ENCODE peak calls at places on chromosomes 13 and 19, in four cellular contexts. W is transverse colon, J is prostate gland, P is right cardiac atrium. Q is an unnamed sample.
A peak's percentile ranks its signal among the peaks of the same experiment; 100 is the strongest.

GRCh38 chr13:36146513-36147276 is 15.5 kb upstream of the DCLK1 start:
- DNase-seq in W (no peak), J (no peak), P (no peak), Q (no peak)

GRCh38 chr19:22893855-22894270 is 61.8 kb downstream of the ZNF723 start:
- DNase-seq in W (no peak), J (no peak), P (peak; percentile 45), Q (no peak)

GRCh38 chr13:28750187-28751045 is 31.6 kb upstream of the SLC46A3 start:
- DNase-seq in W (no peak), J (no peak), P (no peak), Q (no peak)

GRCh38 chr19:604355-604754 is 14.7 kb downstream of the HCN2 start:
- DNase-seq in W (no peak), J (no peak), P (no peak), Q (no peak)

GRCh38 chr13:70630247-70630646 is 522.0 kb upstream of the KLHL1 start:
- DNase-seq in W (no peak), J (no peak), P (no peak), Q (no peak)

GRCh38 chr13:35140321-35140720 is 198.3 kb downstream of the NBEA start:
- DNase-seq in W (no peak), J (no peak), P (no peak), Q (no peak)

GRCh38 chr19:2976609-2977000 is 759 bp upstream of the TLE6 start:
- DNase-seq in W (no peak), J (no peak), P (peak; percentile 62), Q (no peak)

GRCh38 chr19:3497757-3498515 is 2.5 kb downstream of the DOHH start:
- DNase-seq in W (no peak), J (no peak), P (no peak), Q (no peak)

GRCh38 chr13:20241593-20241992 is 9.5 kb upstream of the GJB6 start:
- DNase-seq in W (no peak), J (no peak), P (no peak), Q (no peak)

GRCh38 chr13:101416181-101417042 is at the start of gene NALCN:
- DNase-seq in W (no peak), J (no peak), P (peak; percentile 78), Q (no peak)

GRCh38 chr13:106156468-106156867 is 379.0 kb downstream of the EFNB2 start:
- DNase-seq in W (no peak), J (no peak), P (no peak), Q (no peak)

GRCh38 chr19:2229103-2230028 is 6.8 kb downstream of the PLEKHJ1 start:
- DNase-seq in W (no peak), J (no peak), P (no peak), Q (no peak)

GRCh38 chr19:18097993-18098890 is 664 bp downstream of the MAST3 start:
- DNase-seq in W (no peak), J (no peak), P (no peak), Q (no peak)

GRCh38 chr19:10979950-10980349 is 19.1 kb downstream of the SMARCA4 start:
- DNase-seq in W (peak; percentile 24), J (no peak), P (peak; percentile 38), Q (no peak)

GRCh38 chr19:52066258-52066866 is 17.7 kb upstream of the ZNF432 start:
- DNase-seq in W (no peak), J (no peak), P (no peak), Q (no peak)
- H3K4me3 ChIP-seq in W (no peak overlapping the region), J (no peak overlapping the region), P (no peak overlapping the region), Q (no peak overlapping the region)

DNA sequence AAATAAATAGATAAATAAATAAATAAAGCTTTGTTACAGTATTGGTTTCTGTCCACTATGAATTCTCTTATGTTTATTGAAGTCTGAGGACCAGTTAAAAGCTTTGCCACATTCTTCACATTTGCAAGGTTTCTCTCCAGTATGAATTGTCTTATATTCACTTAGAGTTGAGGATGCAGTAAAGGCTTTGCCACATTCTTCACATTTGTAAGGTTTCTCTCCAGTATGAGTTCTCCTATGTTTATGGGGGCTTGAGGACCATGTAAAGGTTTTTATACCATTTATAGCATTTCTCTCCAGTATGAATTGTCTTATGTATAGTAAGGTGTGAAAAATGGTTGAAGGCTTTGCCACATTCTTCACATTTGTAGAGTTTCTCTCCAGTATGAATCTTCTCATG is 168.3 kb downstream of the ZNF737 start:
- DNase-seq in W (no peak), J (no peak), P (no peak), Q (no peak)
- H3K9me3 ChIP-seq in W (peaks cover 69% of the 10 kb centered on the region), J (no peaks in the 10 kb centered on the region), P (peaks cover 12% of the 10 kb centered on the region), Q (peaks cover 100% of the 10 kb centered on the region)

DNA sequence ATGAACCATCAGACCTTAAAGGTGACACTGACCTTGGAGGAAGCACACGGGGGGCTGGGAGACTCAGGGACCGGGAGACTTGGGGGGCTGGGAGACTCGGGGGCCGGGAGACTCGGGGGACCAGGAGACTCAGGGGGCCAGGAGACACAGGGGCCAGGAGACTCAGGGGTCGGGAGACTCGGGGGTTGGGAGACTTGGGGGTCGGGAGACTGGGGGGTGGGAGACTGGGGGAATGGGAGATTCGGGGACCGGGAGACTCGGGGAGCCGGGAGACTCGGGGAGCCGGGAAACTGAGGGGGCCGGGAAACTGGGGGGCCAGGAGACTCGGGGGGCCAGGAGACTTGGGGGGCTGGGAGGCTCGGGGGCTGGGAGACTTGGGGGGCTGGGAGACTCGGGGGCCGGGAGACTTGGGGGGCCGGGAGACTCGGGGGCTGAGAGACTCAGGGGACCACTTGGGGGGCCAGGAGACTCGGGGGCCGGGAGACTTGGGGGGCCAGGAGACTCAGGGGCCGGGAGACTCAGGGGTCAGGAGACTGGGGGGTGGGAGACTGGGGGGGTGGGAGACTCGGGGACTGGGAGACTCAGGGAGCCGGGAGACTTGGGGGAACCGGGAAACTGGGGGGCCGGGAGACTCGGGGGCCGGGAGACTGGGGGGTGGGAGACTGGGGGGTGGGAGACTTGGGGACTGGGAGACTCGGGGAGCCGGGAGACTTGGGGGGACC is 62.9 kb downstream of the RASA3 start:
- DNase-seq in W (peak; percentile 7), J (no peak), P (peak; percentile 52), Q (no peak)
- H3K4me3 ChIP-seq in W (no peak overlapping the region), J (no peak overlapping the region), P (no peak overlapping the region), Q (no peak overlapping the region)

GRCh38 chr19:52464798-52465470 is 11.6 kb downstream of the ZNF578 start:
- DNase-seq in W (no peak), J (no peak), P (no peak), Q (no peak)
- H3K9me3 ChIP-seq in W (peaks cover 76% of the 10 kb centered on the region), J (no peaks in the 10 kb centered on the region), P (peaks cover 19% of the 10 kb centered on the region), Q (peaks cover 100% of the 10 kb centered on the region)

GRCh38 chr13:109781384-109782065 is 4.9 kb downstream of the IRS2 start:
- DNase-seq in W (no peak), J (no peak), P (peak; percentile 68), Q (no peak)
- H3K4me3 ChIP-seq in W (peak overlapping the region; percentile 26), J (peak overlapping the region; percentile 27), P (peak overlapping the region; percentile 52), Q (peak overlapping the region; percentile 91)

GRCh38 chr19:58086825-58087710 is 11.0 kb downstream of the ZSCAN18 start:
- DNase-seq in W (no peak), J (no peak), P (no peak), Q (no peak)
- H3K9me3 ChIP-seq in W (peaks cover 50% of the 10 kb centered on the region), J (no peaks in the 10 kb centered on the region), P (no peaks in the 10 kb centered on the region), Q (peaks cover 98% of the 10 kb centered on the region)

DNA sequence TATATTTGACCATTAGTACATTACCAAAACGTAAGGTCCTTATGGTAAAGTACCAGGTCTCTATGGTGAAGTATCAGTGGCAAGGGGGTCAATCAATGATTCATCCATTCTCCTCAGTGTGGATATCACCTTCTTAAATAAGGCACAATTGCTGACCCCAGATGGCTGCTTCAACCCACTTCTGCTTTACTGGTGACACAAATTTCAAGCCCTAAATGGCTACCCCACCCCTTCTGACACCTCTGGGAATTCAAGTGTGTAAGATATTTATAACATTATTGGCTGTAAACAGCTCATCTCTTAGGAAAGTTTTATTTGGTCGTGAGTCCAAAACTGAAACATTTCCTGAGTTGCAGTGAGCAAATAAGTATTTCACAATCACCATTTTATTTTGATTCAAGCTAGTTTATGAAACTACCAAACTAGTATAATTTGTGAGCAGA is 7.9 kb upstream of the WBP4 start:
- DNase-seq in W (no peak), J (no peak), P (no peak), Q (no peak)
- H3K4me3 ChIP-seq in W (no peak overlapping the region), J (no peak overlapping the region), P (no peak overlapping the region), Q (no peak overlapping the region)

GRCh38 chr19:15895876-15896430 is 1.9 kb downstream of the CYP4F2 start:
- DNase-seq in W (no peak), J (no peak), P (no peak), Q (no peak)

GRCh38 chr19:15894359-15894758 is 3.5 kb downstream of the CYP4F2 start:
- DNase-seq in W (no peak), J (no peak), P (no peak), Q (no peak)

GRCh38 chr19:15891434-15891833 is 6.4 kb downstream of the CYP4F2 start:
- DNase-seq in W (no peak), J (no peak), P (no peak), Q (no peak)

GRCh38 chr19:15893498-15893897 is 4.4 kb downstream of the CYP4F2 start:
- DNase-seq in W (peak; percentile 80), J (no peak), P (no peak), Q (no peak)

GRCh38 chr19:15892012-15892411 is 5.9 kb downstream of the CYP4F2 start:
- DNase-seq in W (no peak), J (no peak), P (no peak), Q (no peak)
- H3K9me3 ChIP-seq in W (no peaks in the 10 kb centered on the region), J (no peaks in the 10 kb centered on the region), P (no peaks in the 10 kb centered on the region), Q (no peaks in the 10 kb centered on the region)

GRCh38 chr19:27618006-27618405 is 1594.9 kb downstream of the UQCRFS1 start:
- DNase-seq in W (no peak), J (no peak), P (no peak), Q (no peak)
- H3K4me3 ChIP-seq in W (no peak overlapping the region), J (no peak overlapping the region), P (no peak overlapping the region), Q (no peak overlapping the region)

GRCh38 chr19:20103091-20103501 is 25.3 kb downstream of the ZNF90 start:
- DNase-seq in W (no peak), J (no peak), P (no peak), Q (no peak)
- H3K9me3 ChIP-seq in W (peaks cover 41% of the 10 kb centered on the region), J (no peaks in the 10 kb centered on the region), P (peaks cover 3% of the 10 kb centered on the region), Q (peaks cover 98% of the 10 kb centered on the region)